ENCODE peak calls at places on chromosomes 1 and 21, in ten cellular contexts. W is OCI-LY7, K is PC-3, D is HCT116, N is AG04449, M is AG10803, H is heart left ventricle, U is upper lobe of left lung, J is MM.1S, F is hepatocyte. Q is an unnamed sample.

GRCh38 chr21:37348664-37349063 is 17.9 kb upstream of the DYRK1A start:
- DNase-seq in U (no peak), D (no peak), M (no peak), W (peak; percentile 48), J (peak; percentile 43), K (peak; percentile 45), H (no peak), N (no peak), F (no peak), Q (no peak)

GRCh38 chr1:199931666-199932377 is 95.7 kb upstream of the NR5A2 start:
- DNase-seq in W (peak; percentile 10), N (no peak), M (peak; percentile 16), D (no peak), K (peak; percentile 81), J (no peak), H (no peak), F (no peak), U (peak; percentile 36), Q (no peak)

GRCh38 chr21:46051821-46052675 is 45.9 kb upstream of the COL6A2 start:
- DNase-seq in H (no peak), K (no peak), W (no peak), J (no peak), N (no peak), F (no peak), D (no peak), U (no peak), M (peak; percentile 51), Q (no peak)

GRCh38 chr1:1573843-1574720 is 581 bp downstream of the SSU72 start:
- DNase-seq in F (peak; percentile 81), W (peak; percentile 84), M (peak; percentile 50), J (peak; percentile 20), U (peak; percentile 45), H (peak; percentile 57), K (peak; percentile 63), D (no peak), N (no peak), Q (peak; percentile 76)

GRCh38 chr1:36285450-36286101 is 20.6 kb upstream of the SH3D21 start:
- DNase-seq in K (peak; percentile 89), W (peak; percentile 88), N (peak; percentile 69), F (peak; percentile 90), J (peak; percentile 87), H (peak; percentile 47), M (peak; percentile 90), D (peak; percentile 78), U (peak; percentile 71), Q (peak; percentile 89)

GRCh38 chr1:169214598-169214997 is 108.1 kb downstream of the ATP1B1 start:
- DNase-seq in U (no peak), J (no peak), K (no peak), M (no peak), F (no peak), H (no peak), W (no peak), N (no peak), D (no peak), Q (no peak)

GRCh38 chr1:7827134-7827955 is 25.5 kb downstream of the UTS2 start:
- DNase-seq in D (no peak), J (no peak), M (peak; percentile 6), K (no peak), U (no peak), N (no peak), W (peak; percentile 59), H (no peak), F (no peak), Q (no peak)

GRCh38 chr1:66549017-66549416 is 15.1 kb downstream of the SGIP1 start:
- DNase-seq in F (no peak), D (no peak), J (no peak), N (no peak), W (no peak), K (no peak), H (no peak), U (no peak), M (no peak), Q (no peak)

GRCh38 chr1:93056214-93056613 is 22.9 kb upstream of the MTF2 start:
- DNase-seq in M (peak; percentile 10), K (peak; percentile 44), N (no peak), W (peak; percentile 46), F (peak; percentile 61), U (no peak), H (no peak), J (peak; percentile 13), D (no peak), Q (peak; percentile 49)

DNA sequence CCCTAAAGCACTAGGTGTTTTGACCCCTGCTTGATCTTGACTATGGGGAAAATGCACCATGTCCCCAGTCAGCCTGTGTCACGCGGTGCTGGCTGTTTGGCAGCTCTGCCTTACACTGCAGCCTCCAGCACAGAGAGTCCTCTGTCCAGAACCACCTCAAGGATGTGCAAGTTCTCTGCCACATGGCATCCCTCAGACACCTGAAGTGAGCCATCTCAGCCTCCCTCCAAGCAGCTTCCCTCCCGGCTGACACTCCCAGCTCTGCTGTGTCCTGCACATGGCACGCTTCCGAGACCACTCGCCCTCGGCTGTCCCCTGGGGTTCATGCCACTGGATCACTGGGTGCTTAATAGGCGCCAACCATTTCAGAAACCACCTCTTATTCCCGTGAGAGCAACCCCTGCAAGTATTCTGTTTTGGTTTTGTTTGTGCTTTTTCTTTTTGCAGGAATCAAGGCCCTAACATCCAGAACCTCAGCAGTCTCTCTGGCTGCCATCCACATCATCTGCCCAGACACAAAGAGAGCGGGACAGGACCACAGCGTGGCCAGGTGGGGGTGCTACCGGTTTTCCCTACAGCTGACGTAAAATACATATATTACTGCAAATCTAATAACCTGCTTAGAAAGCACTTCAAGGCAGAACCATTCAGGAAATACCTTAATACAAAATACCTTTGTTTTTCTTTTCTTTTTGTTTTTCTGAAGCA is 45.7 kb downstream of the CAPZB start:
- DNase-seq in K (no peak), J (no peak), D (no peak), H (peak; percentile 75), F (no peak), M (no peak), N (no peak), U (no peak), W (peak; percentile 24), Q (no peak)
- TF ChIP-seq CTCF in K (peak; percentile 39), J (no peak), D (peak; percentile 43), H (peak; percentile 31), F (peak; percentile 31), M (no peak), N (peak; percentile 3), U (no peak), W (peak; percentile 60), Q (no peak)

GRCh38 chr1:31617917-31618746 is 643 bp downstream of the HCRTR1 start:
- DNase-seq in N (no peak), F (peak; percentile 83), J (peak; percentile 31), K (peak; percentile 54), W (peak; percentile 35), M (no peak), H (no peak), U (peak; percentile 38), D (no peak), Q (peak; percentile 36)
- H3K4me3 ChIP-seq in N (peak overlapping the region; percentile 54), F (peak overlapping the region; percentile 82), J (peak overlapping the region; percentile 71), K (peak overlapping the region; percentile 71), W (no peak overlapping the region), M (peak overlapping the region; percentile 55), H (peak overlapping the region; percentile 65), U (peak overlapping the region; percentile 26), D (no peak overlapping the region), Q (peak overlapping the region; percentile 41)

DNA sequence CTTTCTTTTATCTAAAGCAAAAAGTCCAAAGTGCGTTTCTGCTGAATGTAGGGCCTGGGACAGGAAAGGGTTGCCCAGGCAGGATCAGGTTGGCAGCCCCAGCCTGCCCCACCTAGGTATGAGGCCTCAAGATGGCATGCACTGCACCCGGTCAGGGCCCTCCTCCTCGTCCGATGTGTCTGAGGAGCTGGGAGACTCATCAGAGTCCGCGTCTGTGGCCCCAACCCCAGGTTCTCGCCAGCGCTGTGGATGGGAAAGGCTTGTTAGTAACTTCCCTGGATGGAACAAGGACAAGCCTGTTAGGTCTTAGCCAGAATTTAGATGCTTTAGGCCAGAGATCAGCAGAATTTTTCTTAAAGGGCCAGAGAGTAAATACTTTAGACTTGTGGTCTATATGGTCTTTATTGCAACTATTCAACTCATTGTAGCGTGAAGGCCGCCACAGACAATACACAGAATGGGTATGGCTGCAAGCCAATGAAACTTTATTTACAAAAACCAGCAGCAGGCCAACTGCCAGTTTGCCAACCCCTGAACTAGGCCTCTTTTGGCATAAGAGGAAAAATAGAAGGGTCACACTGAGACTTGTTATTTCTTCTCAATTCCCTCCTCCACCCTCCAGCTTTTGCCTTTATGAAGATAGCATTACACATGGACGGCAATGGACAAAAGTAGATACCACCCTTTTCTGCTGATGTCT is 12.4 kb downstream of the PEA15 start:
- DNase-seq in N (no peak), K (no peak), M (peak; percentile 19), U (no peak), J (no peak), W (no peak), F (no peak), D (no peak), H (no peak), Q (peak; percentile 89)
- TF ChIP-seq CTCF in N (no peak), K (no peak), M (no peak), U (no peak), J (no peak), W (no peak), F (no peak), D (no peak), H (no peak), Q (no peak)

GRCh38 chr1:226664413-226665101 is 74.5 kb downstream of the ITPKB start:
- DNase-seq in W (no peak), F (peak; percentile 45), H (peak; percentile 67), J (no peak), D (no peak), K (peak; percentile 87), U (no peak), N (peak; percentile 66), M (peak; percentile 93), Q (peak; percentile 62)
- H3K4me3 ChIP-seq in W (peak overlapping the region; percentile 55), F (no peak overlapping the region), H (peak overlapping the region; percentile 29), J (no peak overlapping the region), D (no peak overlapping the region), K (no peak overlapping the region), U (no peak overlapping the region), N (peak overlapping the region; percentile 6), M (peak overlapping the region; percentile 23), Q (no peak overlapping the region)

GRCh38 chr1:156126043-156126700 is 11.7 kb downstream of the LMNA start:
- DNase-seq in D (peak; percentile 91), W (peak; percentile 76), H (peak; percentile 97), F (peak; percentile 85), J (no peak), K (peak; percentile 99), U (peak; percentile 88), M (peak; percentile 97), N (peak; percentile 87), Q (peak; percentile 94)
- TF ChIP-seq CTCF in D (peak; percentile 76), W (peak; percentile 77), H (peak; percentile 11), F (peak; percentile 44), J (peak; percentile 28), K (peak; percentile 55), U (no peak), M (peak; percentile 67), N (peak; percentile 64), Q (peak; percentile 49)

Q was measured in epithelial cell of esophagus.